ENCODE peak calls at places on chromosomes 2 and 18, in eight cellular contexts. One of them, this sample, is unnamed.

GRCh38 chr18:3458378-3458777 is 8.4 kb downstream of the TGIF1 start:
- ATAC-seq in CD4-positive, alpha-beta T cell: peak; percentile 51
- ATAC-seq in Right ventricle myocardium superior: no peak
- ATAC-seq in left cardiac atrium: no peak
- ATAC-seq in activated naive CD8-positive, alpha-beta T cell treated with anti-CD3 and anti-CD28 coated beads, Interleukin-2, amount 50 U/mL, for 24 hours: no peak
- ATAC-seq in gastrocnemius medialis: no peak
- ATAC-seq in psoas muscle: no peak
- ATAC-seq in left lung: no peak
- ATAC-seq in this sample: peak; percentile 14

GRCh38 chr18:55109818-55110414 is 150.7 kb upstream of the CCDC68 start:
- ATAC-seq in psoas muscle: peak; percentile 49
- ATAC-seq in Right ventricle myocardium superior: peak; percentile 25
- ATAC-seq in gastrocnemius medialis: peak; percentile 38
- ATAC-seq in left lung: no peak
- ATAC-seq in activated naive CD8-positive, alpha-beta T cell treated with anti-CD3 and anti-CD28 coated beads, Interleukin-2, amount 50 U/mL, for 24 hours: no peak
- ATAC-seq in left cardiac atrium: peak; percentile 13
- ATAC-seq in CD4-positive, alpha-beta T cell: no peak
- ATAC-seq in this sample: no peak

GRCh38 chr2:63819765-63820717 is 21.7 kb upstream of the UGP2 start:
- ATAC-seq in Right ventricle myocardium superior: peak; percentile 95
- ATAC-seq in left lung: peak; percentile 43
- ATAC-seq in gastrocnemius medialis: peak; percentile 96
- ATAC-seq in psoas muscle: peak; percentile 91
- ATAC-seq in left cardiac atrium: peak; percentile 88
- ATAC-seq in CD4-positive, alpha-beta T cell: no peak
- ATAC-seq in activated naive CD8-positive, alpha-beta T cell treated with anti-CD3 and anti-CD28 coated beads, Interleukin-2, amount 50 U/mL, for 24 hours: no peak
- ATAC-seq in this sample: no peak

GRCh38 chr2:167905668-167906067 is 341.7 kb downstream of the STK39 start:
- ATAC-seq in CD4-positive, alpha-beta T cell: no peak
- ATAC-seq in left lung: no peak
- ATAC-seq in left cardiac atrium: no peak
- ATAC-seq in activated naive CD8-positive, alpha-beta T cell treated with anti-CD3 and anti-CD28 coated beads, Interleukin-2, amount 50 U/mL, for 24 hours: no peak
- ATAC-seq in Right ventricle myocardium superior: no peak
- ATAC-seq in gastrocnemius medialis: no peak
- ATAC-seq in psoas muscle: no peak
- ATAC-seq in this sample: no peak

GRCh38 chr2:160375802-160376469 is 117.7 kb downstream of the RBMS1 start:
- ATAC-seq in psoas muscle: peak; percentile 57
- ATAC-seq in activated naive CD8-positive, alpha-beta T cell treated with anti-CD3 and anti-CD28 coated beads, Interleukin-2, amount 50 U/mL, for 24 hours: no peak
- ATAC-seq in Right ventricle myocardium superior: peak; percentile 68
- ATAC-seq in CD4-positive, alpha-beta T cell: peak; percentile 79
- ATAC-seq in left lung: peak; percentile 23
- ATAC-seq in left cardiac atrium: peak; percentile 63
- ATAC-seq in gastrocnemius medialis: peak; percentile 24
- ATAC-seq in this sample: peak; percentile 40

GRCh38 chr2:69566669-69567068 is 76.9 kb downstream of the AAK1 start:
- ATAC-seq in psoas muscle: no peak
- ATAC-seq in activated naive CD8-positive, alpha-beta T cell treated with anti-CD3 and anti-CD28 coated beads, Interleukin-2, amount 50 U/mL, for 24 hours: no peak
- ATAC-seq in Right ventricle myocardium superior: peak; percentile 3
- ATAC-seq in CD4-positive, alpha-beta T cell: no peak
- ATAC-seq in gastrocnemius medialis: no peak
- ATAC-seq in left lung: no peak
- ATAC-seq in left cardiac atrium: no peak
- ATAC-seq in this sample: peak; percentile 42

GRCh38 chr2:236078675-236079255 is 89.4 kb downstream of the GBX2 start:
- ATAC-seq in psoas muscle: no peak
- ATAC-seq in Right ventricle myocardium superior: no peak
- ATAC-seq in activated naive CD8-positive, alpha-beta T cell treated with anti-CD3 and anti-CD28 coated beads, Interleukin-2, amount 50 U/mL, for 24 hours: no peak
- ATAC-seq in left cardiac atrium: no peak
- ATAC-seq in gastrocnemius medialis: no peak
- ATAC-seq in left lung: no peak
- ATAC-seq in CD4-positive, alpha-beta T cell: no peak
- ATAC-seq in this sample: no peak

GRCh38 chr2:105005601-105006000 is 32.3 kb upstream of the MRPS9 start:
- ATAC-seq in left cardiac atrium: peak; percentile 47
- ATAC-seq in activated naive CD8-positive, alpha-beta T cell treated with anti-CD3 and anti-CD28 coated beads, Interleukin-2, amount 50 U/mL, for 24 hours: no peak
- ATAC-seq in left lung: peak; percentile 97
- ATAC-seq in gastrocnemius medialis: no peak
- ATAC-seq in Right ventricle myocardium superior: no peak
- ATAC-seq in CD4-positive, alpha-beta T cell: no peak
- ATAC-seq in psoas muscle: no peak
- ATAC-seq in this sample: no peak

GRCh38 chr18:37460616-37461015 is 105.0 kb downstream of the CELF4 start:
- ATAC-seq in CD4-positive, alpha-beta T cell: no peak
- ATAC-seq in Right ventricle myocardium superior: no peak
- ATAC-seq in left cardiac atrium: peak; percentile 59
- ATAC-seq in left lung: peak; percentile 32
- ATAC-seq in psoas muscle: no peak
- ATAC-seq in gastrocnemius medialis: no peak
- ATAC-seq in activated naive CD8-positive, alpha-beta T cell treated with anti-CD3 and anti-CD28 coated beads, Interleukin-2, amount 50 U/mL, for 24 hours: no peak
- ATAC-seq in this sample: no peak

GRCh38 chr2:215973954-215974699 is 39.2 kb downstream of the MREG start:
- ATAC-seq in left lung: peak; percentile 94
- ATAC-seq in gastrocnemius medialis: peak; percentile 100
- ATAC-seq in Right ventricle myocardium superior: peak; percentile 94
- ATAC-seq in activated naive CD8-positive, alpha-beta T cell treated with anti-CD3 and anti-CD28 coated beads, Interleukin-2, amount 50 U/mL, for 24 hours: no peak
- ATAC-seq in CD4-positive, alpha-beta T cell: no peak
- ATAC-seq in psoas muscle: peak; percentile 100
- ATAC-seq in left cardiac atrium: peak; percentile 60
- ATAC-seq in this sample: no peak

GRCh38 chr2:220025207-220025606 is 397.8 kb downstream of the SLC4A3 start:
- ATAC-seq in psoas muscle: no peak
- ATAC-seq in left cardiac atrium: no peak
- ATAC-seq in left lung: no peak
- ATAC-seq in CD4-positive, alpha-beta T cell: no peak
- ATAC-seq in Right ventricle myocardium superior: no peak
- ATAC-seq in gastrocnemius medialis: no peak
- ATAC-seq in activated naive CD8-positive, alpha-beta T cell treated with anti-CD3 and anti-CD28 coated beads, Interleukin-2, amount 50 U/mL, for 24 hours: no peak
- ATAC-seq in this sample: no peak

GRCh38 chr2:3951131-3951954 is 248.0 kb downstream of the DCDC2C start:
- ATAC-seq in psoas muscle: no peak
- ATAC-seq in CD4-positive, alpha-beta T cell: no peak
- ATAC-seq in gastrocnemius medialis: no peak
- ATAC-seq in Right ventricle myocardium superior: no peak
- ATAC-seq in activated naive CD8-positive, alpha-beta T cell treated with anti-CD3 and anti-CD28 coated beads, Interleukin-2, amount 50 U/mL, for 24 hours: peak; percentile 24
- ATAC-seq in left cardiac atrium: no peak
- ATAC-seq in left lung: no peak
- ATAC-seq in this sample: no peak

GRCh38 chr2:157158111-157158510 is 99.4 kb upstream of the GALNT5 start:
- ATAC-seq in left lung: no peak
- ATAC-seq in psoas muscle: no peak
- ATAC-seq in gastrocnemius medialis: no peak
- ATAC-seq in left cardiac atrium: no peak
- ATAC-seq in CD4-positive, alpha-beta T cell: no peak
- ATAC-seq in activated naive CD8-positive, alpha-beta T cell treated with anti-CD3 and anti-CD28 coated beads, Interleukin-2, amount 50 U/mL, for 24 hours: no peak
- ATAC-seq in Right ventricle myocardium superior: no peak
- ATAC-seq in this sample: no peak

GRCh38 chr2:23624915-23625314 is 239.9 kb downstream of the KLHL29 start:
- ATAC-seq in psoas muscle: peak; percentile 63
- ATAC-seq in CD4-positive, alpha-beta T cell: no peak
- ATAC-seq in left lung: no peak
- ATAC-seq in activated naive CD8-positive, alpha-beta T cell treated with anti-CD3 and anti-CD28 coated beads, Interleukin-2, amount 50 U/mL, for 24 hours: no peak
- ATAC-seq in Right ventricle myocardium superior: no peak
- ATAC-seq in gastrocnemius medialis: peak; percentile 87
- ATAC-seq in left cardiac atrium: no peak
- ATAC-seq in this sample: no peak

GRCh38 chr2:218642786-218643185 is 16.6 kb downstream of the ZNF142 start:
- ATAC-seq in left cardiac atrium: no peak
- ATAC-seq in psoas muscle: peak; percentile 18
- ATAC-seq in CD4-positive, alpha-beta T cell: no peak
- ATAC-seq in left lung: no peak
- ATAC-seq in Right ventricle myocardium superior: no peak
- ATAC-seq in activated naive CD8-positive, alpha-beta T cell treated with anti-CD3 and anti-CD28 coated beads, Interleukin-2, amount 50 U/mL, for 24 hours: peak; percentile 10
- ATAC-seq in gastrocnemius medialis: no peak
- ATAC-seq in this sample: no peak

GRCh38 chr18:49021076-49021432 is 70.3 kb upstream of the SMAD7 start:
- ATAC-seq in activated naive CD8-positive, alpha-beta T cell treated with anti-CD3 and anti-CD28 coated beads, Interleukin-2, amount 50 U/mL, for 24 hours: no peak
- ATAC-seq in CD4-positive, alpha-beta T cell: no peak
- ATAC-seq in gastrocnemius medialis: no peak
- ATAC-seq in left lung: no peak
- ATAC-seq in psoas muscle: no peak
- ATAC-seq in Right ventricle myocardium superior: no peak
- ATAC-seq in left cardiac atrium: no peak
- ATAC-seq in this sample: no peak

GRCh38 chr2:95670167-95670566 is 78.4 kb downstream of the TRIM43 start:
- ATAC-seq in left lung: peak; percentile 24
- ATAC-seq in CD4-positive, alpha-beta T cell: no peak
- ATAC-seq in activated naive CD8-positive, alpha-beta T cell treated with anti-CD3 and anti-CD28 coated beads, Interleukin-2, amount 50 U/mL, for 24 hours: no peak
- ATAC-seq in gastrocnemius medialis: no peak
- ATAC-seq in Right ventricle myocardium superior: peak; percentile 16
- ATAC-seq in psoas muscle: no peak
- ATAC-seq in left cardiac atrium: peak; percentile 36
- ATAC-seq in this sample: no peak

GRCh38 chr2:157217409-157217808 is 40.1 kb upstream of the GALNT5 start:
- ATAC-seq in CD4-positive, alpha-beta T cell: no peak
- ATAC-seq in psoas muscle: no peak
- ATAC-seq in left lung: no peak
- ATAC-seq in left cardiac atrium: no peak
- ATAC-seq in Right ventricle myocardium superior: no peak
- ATAC-seq in gastrocnemius medialis: no peak
- ATAC-seq in activated naive CD8-positive, alpha-beta T cell treated with anti-CD3 and anti-CD28 coated beads, Interleukin-2, amount 50 U/mL, for 24 hours: no peak
- ATAC-seq in this sample: no peak

GRCh38 chr2:138621139-138621538 is 119.6 kb downstream of the SPOPL start:
- ATAC-seq in psoas muscle: no peak
- ATAC-seq in left cardiac atrium: no peak
- ATAC-seq in Right ventricle myocardium superior: no peak
- ATAC-seq in left lung: no peak
- ATAC-seq in CD4-positive, alpha-beta T cell: no peak
- ATAC-seq in gastrocnemius medialis: no peak
- ATAC-seq in activated naive CD8-positive, alpha-beta T cell treated with anti-CD3 and anti-CD28 coated beads, Interleukin-2, amount 50 U/mL, for 24 hours: no peak
- ATAC-seq in this sample: no peak

GRCh38 chr18:68960355-68960754 is 162.5 kb downstream of the CCDC102B start:
- ATAC-seq in CD4-positive, alpha-beta T cell: no peak
- ATAC-seq in left cardiac atrium: peak; percentile 53
- ATAC-seq in gastrocnemius medialis: no peak
- ATAC-seq in Right ventricle myocardium superior: peak; percentile 51
- ATAC-seq in psoas muscle: no peak
- ATAC-seq in activated naive CD8-positive, alpha-beta T cell treated with anti-CD3 and anti-CD28 coated beads, Interleukin-2, amount 50 U/mL, for 24 hours: no peak
- ATAC-seq in left lung: no peak
- ATAC-seq in this sample: no peak

GRCh38 chr2:95530734-95531133 is 46.2 kb upstream of the TRIM43B start:
- ATAC-seq in Right ventricle myocardium superior: no peak
- ATAC-seq in CD4-positive, alpha-beta T cell: no peak
- ATAC-seq in left lung: no peak
- ATAC-seq in psoas muscle: no peak
- ATAC-seq in activated naive CD8-positive, alpha-beta T cell treated with anti-CD3 and anti-CD28 coated beads, Interleukin-2, amount 50 U/mL, for 24 hours: peak; percentile 48
- ATAC-seq in left cardiac atrium: no peak
- ATAC-seq in gastrocnemius medialis: no peak
- ATAC-seq in this sample: peak; percentile 86

GRCh38 chr2:46134531-46135229 is 162.5 kb upstream of the EPAS1 start:
- ATAC-seq in psoas muscle: peak; percentile 42
- ATAC-seq in CD4-positive, alpha-beta T cell: no peak
- ATAC-seq in left cardiac atrium: peak; percentile 62
- ATAC-seq in Right ventricle myocardium superior: peak; percentile 81
- ATAC-seq in activated naive CD8-positive, alpha-beta T cell treated with anti-CD3 and anti-CD28 coated beads, Interleukin-2, amount 50 U/mL, for 24 hours: no peak
- ATAC-seq in gastrocnemius medialis: peak; percentile 71
- ATAC-seq in left lung: no peak
- ATAC-seq in this sample: no peak

GRCh38 chr2:144215701-144216675 is 303.9 kb downstream of the ZEB2 start:
- ATAC-seq in CD4-positive, alpha-beta T cell: no peak
- ATAC-seq in gastrocnemius medialis: no peak
- ATAC-seq in Right ventricle myocardium superior: no peak
- ATAC-seq in left cardiac atrium: no peak
- ATAC-seq in left lung: no peak
- ATAC-seq in activated naive CD8-positive, alpha-beta T cell treated with anti-CD3 and anti-CD28 coated beads, Interleukin-2, amount 50 U/mL, for 24 hours: peak; percentile 63
- ATAC-seq in psoas muscle: no peak
- ATAC-seq in this sample: peak; percentile 65

GRCh38 chr2:27306136-27306535 is 2.1 kb downstream of the UCN start:
- ATAC-seq in left lung: no peak
- ATAC-seq in activated naive CD8-positive, alpha-beta T cell treated with anti-CD3 and anti-CD28 coated beads, Interleukin-2, amount 50 U/mL, for 24 hours: no peak
- ATAC-seq in CD4-positive, alpha-beta T cell: no peak
- ATAC-seq in psoas muscle: peak; percentile 1
- ATAC-seq in left cardiac atrium: peak; percentile 1
- ATAC-seq in Right ventricle myocardium superior: no peak
- ATAC-seq in gastrocnemius medialis: no peak
- ATAC-seq in this sample: peak; percentile 15

GRCh38 chr2:39851691-39852110 is 72.6 kb upstream of the THUMPD2 start:
- ATAC-seq in gastrocnemius medialis: no peak
- ATAC-seq in CD4-positive, alpha-beta T cell: no peak
- ATAC-seq in activated naive CD8-positive, alpha-beta T cell treated with anti-CD3 and anti-CD28 coated beads, Interleukin-2, amount 50 U/mL, for 24 hours: no peak
- ATAC-seq in left lung: no peak
- ATAC-seq in psoas muscle: no peak
- ATAC-seq in Right ventricle myocardium superior: no peak
- ATAC-seq in left cardiac atrium: peak; percentile 36
- ATAC-seq in this sample: no peak

GRCh38 chr2:44802409-44803099 is 138.9 kb upstream of the SIX3 start:
- ATAC-seq in left cardiac atrium: no peak
- ATAC-seq in gastrocnemius medialis: no peak
- ATAC-seq in left lung: peak; percentile 33
- ATAC-seq in activated naive CD8-positive, alpha-beta T cell treated with anti-CD3 and anti-CD28 coated beads, Interleukin-2, amount 50 U/mL, for 24 hours: no peak
- ATAC-seq in CD4-positive, alpha-beta T cell: no peak
- ATAC-seq in psoas muscle: no peak
- ATAC-seq in Right ventricle myocardium superior: no peak
- ATAC-seq in this sample: no peak

GRCh38 chr2:46954951-46955571 is 39.5 kb upstream of the MCFD2 start:
- ATAC-seq in left cardiac atrium: peak; percentile 93
- ATAC-seq in gastrocnemius medialis: peak; percentile 89
- ATAC-seq in Right ventricle myocardium superior: peak; percentile 79
- ATAC-seq in CD4-positive, alpha-beta T cell: no peak
- ATAC-seq in left lung: peak; percentile 86
- ATAC-seq in psoas muscle: peak; percentile 97
- ATAC-seq in activated naive CD8-positive, alpha-beta T cell treated with anti-CD3 and anti-CD28 coated beads, Interleukin-2, amount 50 U/mL, for 24 hours: no peak
- ATAC-seq in this sample: no peak

GRCh38 chr2:207791579-207792243 is 22.0 kb upstream of the FZD5 start:
- ATAC-seq in Right ventricle myocardium superior: no peak
- ATAC-seq in CD4-positive, alpha-beta T cell: no peak
- ATAC-seq in gastrocnemius medialis: no peak
- ATAC-seq in activated naive CD8-positive, alpha-beta T cell treated with anti-CD3 and anti-CD28 coated beads, Interleukin-2, amount 50 U/mL, for 24 hours: no peak
- ATAC-seq in psoas muscle: no peak
- ATAC-seq in left cardiac atrium: no peak
- ATAC-seq in left lung: peak; percentile 36
- ATAC-seq in this sample: no peak

GRCh38 chr18:54222922-54223567 is 1.4 kb downstream of the MBD2 start:
- ATAC-seq in gastrocnemius medialis: no peak
- ATAC-seq in CD4-positive, alpha-beta T cell: peak; percentile 59
- ATAC-seq in left cardiac atrium: no peak
- ATAC-seq in Right ventricle myocardium superior: no peak
- ATAC-seq in activated naive CD8-positive, alpha-beta T cell treated with anti-CD3 and anti-CD28 coated beads, Interleukin-2, amount 50 U/mL, for 24 hours: peak; percentile 41
- ATAC-seq in psoas muscle: no peak
- ATAC-seq in left lung: no peak
- ATAC-seq in this sample: peak; percentile 61

GRCh38 chr2:98465456-98466201 is 21.0 kb downstream of the INPP4A start:
- ATAC-seq in left lung: peak; percentile 83
- ATAC-seq in Right ventricle myocardium superior: peak; percentile 65
- ATAC-seq in CD4-positive, alpha-beta T cell: peak; percentile 71
- ATAC-seq in gastrocnemius medialis: no peak
- ATAC-seq in activated naive CD8-positive, alpha-beta T cell treated with anti-CD3 and anti-CD28 coated beads, Interleukin-2, amount 50 U/mL, for 24 hours: peak; percentile 38
- ATAC-seq in left cardiac atrium: peak; percentile 72
- ATAC-seq in psoas muscle: peak; percentile 63
- ATAC-seq in this sample: no peak

GRCh38 chr2:28956890-28957289 is 24.2 kb upstream of the TOGARAM2 start:
- ATAC-seq in activated naive CD8-positive, alpha-beta T cell treated with anti-CD3 and anti-CD28 coated beads, Interleukin-2, amount 50 U/mL, for 24 hours: no peak
- ATAC-seq in left lung: no peak
- ATAC-seq in left cardiac atrium: peak; percentile 12
- ATAC-seq in psoas muscle: no peak
- ATAC-seq in gastrocnemius medialis: no peak
- ATAC-seq in CD4-positive, alpha-beta T cell: no peak
- ATAC-seq in Right ventricle myocardium superior: no peak
- ATAC-seq in this sample: no peak

GRCh38 chr2:37561615-37562569 is 109.5 kb downstream of the CDC42EP3 start:
- ATAC-seq in Right ventricle myocardium superior: no peak
- ATAC-seq in left cardiac atrium: peak; percentile 92
- ATAC-seq in left lung: peak; percentile 33
- ATAC-seq in activated naive CD8-positive, alpha-beta T cell treated with anti-CD3 and anti-CD28 coated beads, Interleukin-2, amount 50 U/mL, for 24 hours: peak; percentile 92
- ATAC-seq in gastrocnemius medialis: peak; percentile 72
- ATAC-seq in CD4-positive, alpha-beta T cell: no peak
- ATAC-seq in psoas muscle: peak; percentile 82
- ATAC-seq in this sample: peak; percentile 99

GRCh38 chr2:187115627-187116026 is 266.7 kb upstream of the ZSWIM2 start:
- ATAC-seq in left lung: no peak
- ATAC-seq in CD4-positive, alpha-beta T cell: no peak
- ATAC-seq in gastrocnemius medialis: no peak
- ATAC-seq in left cardiac atrium: no peak
- ATAC-seq in activated naive CD8-positive, alpha-beta T cell treated with anti-CD3 and anti-CD28 coated beads, Interleukin-2, amount 50 U/mL, for 24 hours: no peak
- ATAC-seq in Right ventricle myocardium superior: no peak
- ATAC-seq in psoas muscle: no peak
- ATAC-seq in this sample: no peak

GRCh38 chr2:10400568-10400977 is 47.6 kb downstream of the ODC1 start:
- ATAC-seq in activated naive CD8-positive, alpha-beta T cell treated with anti-CD3 and anti-CD28 coated beads, Interleukin-2, amount 50 U/mL, for 24 hours: peak; percentile 68
- ATAC-seq in left cardiac atrium: peak; percentile 23
- ATAC-seq in psoas muscle: no peak
- ATAC-seq in CD4-positive, alpha-beta T cell: peak; percentile 32
- ATAC-seq in Right ventricle myocardium superior: peak; percentile 15
- ATAC-seq in gastrocnemius medialis: no peak
- ATAC-seq in left lung: peak; percentile 29
- ATAC-seq in this sample: peak; percentile 88